ENCODE peak calls at places on chromosomes 3 and 15, in nine cellular contexts. J is CD4-positive, CD25-positive, alpha-beta regulatory T cell; S is WERI-Rb-1; U is T-helper 9 cell; M is effector CD4-positive, alpha-beta T cell; D is lung; L is activated CD8-positive, alpha-beta memory T cell treated with anti-CD3 and anti-CD28 coated beads for 24 hours; T is activated T-cell treated with anti-CD3 and anti-CD28 coated beads, Interleukin-2, amount 50 U/mL, for 1 hour; A is adipocyte. R is an unnamed sample.

GRCh38 chr15:73697033-73697467 is 12.9 kb downstream of the CD276 start:
- DNase-seq in J (peak), S (peak), U (peak), M (peak), D (peak), L (peak), T (peak), A (peak), R (peak)

GRCh38 chr3:1087066-1087555 is 5.7 kb upstream of the CNTN6 start:
- DNase-seq in J (no peak), S (no peak), U (no peak), M (no peak), D (peak), L (no peak), T (no peak), A (peak), R (no peak)

GRCh38 chr3:13627681-13628080 is 78.8 kb downstream of the FBLN2 start:
- DNase-seq in J (no peak), S (no peak), U (no peak), M (no peak), D (no peak), L (no peak), T (no peak), A (no peak), R (no peak)

GRCh38 chr15:57962887-57963286 is 102.6 kb downstream of the ALDH1A2 start:
- DNase-seq in J (no peak), S (no peak), U (no peak), M (no peak), D (no peak), L (no peak), T (no peak), A (no peak), R (no peak)

GRCh38 chr15:60038111-60038521 is 34.0 kb downstream of the FOXB1 start:
- DNase-seq in J (no peak), S (peak), U (no peak), M (no peak), D (no peak), L (no peak), T (no peak), A (no peak), R (no peak)

GRCh38 chr3:13727890-13728289 is 152.0 kb downstream of the WNT7A start:
- DNase-seq in J (no peak), S (no peak), U (no peak), M (no peak), D (peak), L (no peak), T (peak), A (no peak), R (no peak)

GRCh38 chr3:189999718-190000117 is 121.0 kb downstream of the P3H2 start:
- DNase-seq in J (no peak), S (no peak), U (no peak), M (no peak), D (no peak), L (no peak), T (no peak), A (no peak), R (no peak)

GRCh38 chr3:171950373-171950772 is 89.0 kb upstream of the FNDC3B start:
- DNase-seq in J (no peak), S (no peak), U (no peak), M (no peak), D (no peak), L (no peak), T (no peak), A (peak), R (no peak)

GRCh38 chr3:110623571-110623970 is 448.0 kb upstream of the NECTIN3 start:
- DNase-seq in J (no peak), S (no peak), U (no peak), M (no peak), D (no peak), L (no peak), T (no peak), A (no peak), R (no peak)

GRCh38 chr3:30199096-30199734 is 407.2 kb upstream of the TGFBR2 start:
- DNase-seq in J (peak), S (peak), U (peak), M (peak), D (peak), L (peak), T (peak), A (peak), R (peak)

GRCh38 chr3:172607305-172608121 is 84.3 kb upstream of the TNFSF10 start:
- DNase-seq in J (no peak), S (peak), U (no peak), M (no peak), D (no peak), L (no peak), T (no peak), A (no peak), R (no peak)

GRCh38 chr15:89654847-89655805 is at the start of gene KIF7:
- DNase-seq in J (no peak), S (peak), U (no peak), M (no peak), D (no peak), L (peak), T (peak), A (peak), R (peak)

GRCh38 chr3:178512627-178513026 is 23.6 kb upstream of the KCNMB2 start:
- DNase-seq in J (no peak), S (no peak), U (no peak), M (no peak), D (no peak), L (no peak), T (no peak), A (no peak), R (no peak)

R was measured in Peyer's patch.